ENCODE peak calls at places on chromosomes 1 and 21, in eight cellular contexts. Z is fibroblast of pulmonary artery; D is stimulated activated CD8-positive, alpha-beta memory T cell treated with anti-CD3 and anti-CD28 coated beads, Interleukin-15, amount 100 ng/mL, for 24 hours; A is stimulated activated CD4-positive, alpha-beta T cell treated with anti-CD3 and anti-CD28 coated beads, Interleukin-2, amount 100 ng/mL, for 48 hours; B is natural killer cell; H is HCT116; K is AG09309; M is uterus. R is an unnamed sample.

GRCh38 chr1:34750610-34751009 is 4.2 kb upstream of the GJB5 start:
- DNase-seq in M (no peak), B (no peak), A (no peak), D (no peak), Z (no peak), K (no peak), H (no peak), R (no peak)

GRCh38 chr1:94949681-94950661 is 23.1 kb upstream of the CNN3 start:
- DNase-seq in A (no peak), B (no peak), K (no peak), D (no peak), M (no peak), H (no peak), Z (peak), R (no peak)

GRCh38 chr1:94715311-94715710 is 104.8 kb upstream of the SLC44A3 start:
- DNase-seq in Z (no peak), A (no peak), D (no peak), K (no peak), H (no peak), B (no peak), M (no peak), R (no peak)

GRCh38 chr1:230682274-230682673 is 31.6 kb downstream of the AGT start:
- DNase-seq in K (no peak), D (no peak), A (no peak), Z (peak), H (no peak), B (no peak), M (no peak), R (no peak)

GRCh38 chr1:63454269-63454668 is 68.8 kb downstream of the ITGB3BP start:
- DNase-seq in D (no peak), B (no peak), K (no peak), H (no peak), A (no peak), M (no peak), Z (peak), R (no peak)

GRCh38 chr1:160777486-160778089 is 18.4 kb upstream of the LY9 start:
- DNase-seq in B (no peak), H (peak), M (no peak), Z (peak), K (no peak), A (peak), D (no peak), R (no peak)

GRCh38 chr1:231965615-231966014 is 339.0 kb downstream of the DISC1 start:
- DNase-seq in H (no peak), A (no peak), B (no peak), K (no peak), Z (no peak), D (no peak), M (no peak), R (no peak)

GRCh38 chr1:112263464-112263863 is 132.6 kb upstream of the CTTNBP2NL start:
- DNase-seq in B (no peak), K (peak), M (no peak), A (no peak), Z (peak), D (no peak), H (no peak), R (no peak)

GRCh38 chr1:119410977-119411376 is 4.0 kb upstream of the HSD3B2 start:
- DNase-seq in D (no peak), M (no peak), Z (no peak), H (no peak), A (no peak), B (no peak), K (no peak), R (no peak)

GRCh38 chr1:145846191-145846590 is 761 bp downstream of the NUDT17 start:
- DNase-seq in B (no peak), D (no peak), M (no peak), H (no peak), Z (peak), K (no peak), A (no peak), R (no peak)

GRCh38 chr1:151990856-151991198 is 2.8 kb downstream of the S100A10 start:
- DNase-seq in B (no peak), H (no peak), Z (peak), M (peak), D (no peak), A (no peak), K (no peak), R (peak)

GRCh38 chr1:220887868-220888664 is 8.8 kb downstream of the HLX start:
- DNase-seq in H (no peak), Z (no peak), K (no peak), D (no peak), M (no peak), B (no peak), A (no peak), R (no peak)

GRCh38 chr1:175884369-175884768 is 141.0 kb upstream of the TNR start:
- DNase-seq in H (no peak), M (no peak), A (no peak), K (no peak), D (no peak), Z (no peak), B (no peak), R (no peak)

GRCh38 chr1:12398135-12398450 is 168.3 kb downstream of the VPS13D start:
- DNase-seq in D (no peak), Z (no peak), M (no peak), B (no peak), K (no peak), H (no peak), A (no peak), R (no peak)

GRCh38 chr1:1540015-1540816 is at the start of gene TMEM240:
- DNase-seq in H (no peak), A (peak), D (no peak), M (peak), Z (peak), K (peak), B (no peak), R (peak)

GRCh38 chr1:66154394-66154793 is 361.7 kb downstream of the PDE4B start:
- DNase-seq in Z (no peak), K (no peak), M (no peak), A (no peak), B (no peak), H (no peak), D (no peak), R (no peak)

GRCh38 chr1:45370575-45370974 is 30.3 kb upstream of the MUTYH start:
- DNase-seq in K (no peak), A (no peak), D (no peak), Z (no peak), M (no peak), B (no peak), H (no peak), R (no peak)

GRCh38 chr21:26977741-26978140 is 10.9 kb upstream of the ADAMTS5 start:
- DNase-seq in K (no peak), B (no peak), M (no peak), H (no peak), Z (no peak), A (no peak), D (no peak), R (no peak)

GRCh38 chr1:178075323-178075722 is 18.6 kb upstream of the RASAL2 start:
- DNase-seq in K (no peak), M (no peak), Z (peak), B (no peak), A (no peak), D (no peak), H (no peak), R (no peak)

GRCh38 chr1:8789314-8790214 is 27.9 kb downstream of the RERE start:
- DNase-seq in D (no peak), B (no peak), A (no peak), M (no peak), Z (no peak), K (no peak), H (no peak), R (no peak)

GRCh38 chr1:38250356-38250755 is 203.8 kb upstream of the POU3F1 start:
- DNase-seq in D (no peak), K (no peak), B (no peak), M (no peak), Z (no peak), H (no peak), A (no peak), R (no peak)

GRCh38 chr1:54571803-54572202 is 23.8 kb downstream of the ACOT11 start:
- DNase-seq in D (no peak), M (no peak), B (no peak), K (no peak), Z (peak), A (no peak), H (no peak), R (no peak)

GRCh38 chr1:36175137-36176095 is 19.5 kb downstream of the MAP7D1 start:
- DNase-seq in M (no peak), Z (peak), A (no peak), K (no peak), H (no peak), D (no peak), B (no peak), R (no peak)

GRCh38 chr1:168932539-168932938 is 174.0 kb upstream of the ATP1B1 start:
- DNase-seq in D (no peak), M (no peak), Z (peak), A (no peak), K (no peak), H (no peak), B (no peak), R (no peak)

GRCh38 chr1:8151647-8152046 is 125.5 kb upstream of the ERRFI1 start:
- DNase-seq in H (no peak), M (no peak), K (no peak), B (no peak), Z (no peak), D (no peak), A (no peak), R (no peak)

GRCh38 chr1:236206548-236206947 is 64.2 kb downstream of the GPR137B start:
- DNase-seq in A (no peak), M (no peak), Z (no peak), H (no peak), K (no peak), D (no peak), B (no peak), R (no peak)

GRCh38 chr1:63870152-63870551 is 96.3 kb downstream of the ROR1 start:
- DNase-seq in A (no peak), M (no peak), Z (no peak), B (no peak), H (no peak), D (no peak), K (no peak), R (no peak)

GRCh38 chr21:14438204-14438603 is 55.3 kb upstream of the HSPA13 start:
- DNase-seq in D (no peak), B (no peak), K (no peak), Z (peak), A (no peak), M (no peak), H (no peak), R (no peak)

GRCh38 chr1:160665330-160666078 is 18.7 kb upstream of the SLAMF1 start:
- DNase-seq in M (no peak), D (no peak), A (no peak), B (no peak), K (no peak), H (no peak), Z (peak), R (no peak)

GRCh38 chr21:29726061-29726460 is 213.7 kb downstream of the GRIK1 start:
- DNase-seq in B (no peak), D (no peak), Z (no peak), H (no peak), M (no peak), A (no peak), K (no peak), R (no peak)

GRCh38 chr1:204445860-204446412 is 34.3 kb upstream of the PPP1R15B start:
- DNase-seq in K (no peak), M (no peak), B (peak), D (peak), H (no peak), A (peak), Z (no peak), R (no peak)

GRCh38 chr1:233394860-233395717 is 67.6 kb downstream of the MAP3K21 start:
- DNase-seq in Z (peak), M (no peak), B (no peak), K (peak), H (peak), D (no peak), A (peak), R (no peak)

GRCh38 chr1:12178511-12178910 is 11.7 kb downstream of the TNFRSF1B start:
- DNase-seq in B (no peak), A (no peak), Z (no peak), H (no peak), M (no peak), D (no peak), K (no peak), R (no peak)

GRCh38 chr1:167529829-167530474 is 11.6 kb upstream of the CD247 start:
- DNase-seq in M (no peak), A (no peak), B (no peak), K (no peak), D (no peak), H (no peak), Z (peak), R (no peak)

GRCh38 chr1:52032124-52032784 is 1.4 kb downstream of the KTI12 start:
- DNase-seq in A (no peak), D (no peak), K (no peak), M (no peak), Z (no peak), B (no peak), H (no peak), R (no peak)

GRCh38 chr21:33685613-33686197 is 43.4 kb downstream of the ITSN1 start:
- DNase-seq in D (no peak), B (no peak), M (no peak), A (no peak), K (peak), Z (peak), H (no peak), R (no peak)

R was measured in mesothelial cell of epicardium.